ENCODE peak calls at places on chromosomes 5 and 9, in four cellular contexts. X is HEK293T, G is H1, V is GM12878. K is an unnamed sample.

GRCh38 chr9:76510041-76510440 is 51.1 kb downstream of the GCNT1 start:
- DNase-seq in V (no peak), G (no peak), X (no peak), K (no peak)

GRCh38 chr5:149320791-149321330 is 24.4 kb upstream of the GRPEL2 start:
- DNase-seq in G (no peak), V (no peak), X (peak; percentile 50), K (peak; percentile 43)

GRCh38 chr9:85647571-85647970 is 94.2 kb downstream of the AGTPBP1 start:
- DNase-seq in X (no peak), G (no peak), V (peak; percentile 7), K (no peak)

GRCh38 chr5:37889612-37890317 is 49.9 kb upstream of the GDNF start:
- DNase-seq in V (no peak), X (no peak), G (no peak), K (no peak)

GRCh38 chr5:181221105-181221791 is 1.8 kb upstream of the TRIM41 start:
- DNase-seq in X (no peak), V (peak; percentile 31), G (no peak), K (no peak)

GRCh38 chr5:69414885-69415583 is at the start of gene MARVELD2:
- DNase-seq in G (peak; percentile 89), V (no peak), X (peak; percentile 76), K (peak; percentile 46)

GRCh38 chr9:30522486-30522885 is 1862.0 kb upstream of the ACO1 start:
- DNase-seq in X (no peak), G (no peak), V (no peak), K (no peak)

GRCh38 chr5:116137544-116138378 is 52.9 kb downstream of the COMMD10 start:
- DNase-seq in X (peak; percentile 19), G (no peak), V (peak; percentile 12), K (peak; percentile 38)

GRCh38 chr5:139668924-139669680 is 21.0 kb downstream of the CXXC5 start:
- DNase-seq in V (no peak), G (no peak), X (no peak), K (no peak)

GRCh38 chr5:158874814-158875213 is 224.9 kb downstream of the EBF1 start:
- DNase-seq in X (no peak), V (no peak), G (no peak), K (no peak)

GRCh38 chr5:108258001-108258400 is 123.9 kb downstream of the FBXL17 start:
- DNase-seq in V (no peak), X (no peak), G (no peak), K (no peak)

GRCh38 chr5:171676286-171676944 is 109.2 kb upstream of the SMIM23 start:
- DNase-seq in X (no peak), G (peak; percentile 17), V (no peak), K (no peak)

GRCh38 chr5:149526855-149527590 is 24.2 kb downstream of the CSNK1A1 start:
- DNase-seq in X (no peak), V (no peak), G (no peak), K (no peak)

GRCh38 chr5:83265318-83265717 is 188.0 kb downstream of the XRCC4 start:
- DNase-seq in V (no peak), G (no peak), X (peak; percentile 52), K (no peak)

GRCh38 chr9:114914139-114914538 is 16.3 kb downstream of the TNFSF8 start:
- DNase-seq in G (no peak), X (no peak), V (no peak), K (no peak)

GRCh38 chr5:170216262-170216864 is 16.4 kb upstream of the C5orf58 start:
- DNase-seq in X (peak; percentile 68), V (no peak), G (no peak), K (peak; percentile 40)

GRCh38 chr5:173329370-173330150 is 1.3 kb upstream of the STC2 start:
- DNase-seq in G (peak; percentile 80), V (peak; percentile 25), X (peak; percentile 63), K (no peak)

GRCh38 chr5:3007577-3007976 is 256.1 kb upstream of the IRX2 start:
- DNase-seq in X (no peak), V (no peak), G (no peak), K (no peak)

GRCh38 chr5:1725641-1726468 is 73.8 kb downstream of the MRPL36 start:
- DNase-seq in V (no peak), G (peak; percentile 61), X (no peak), K (no peak)

GRCh38 chr9:78030553-78031270 is 899 bp downstream of the GNAQ start:
- DNase-seq in X (peak; percentile 50), G (peak; percentile 70), V (no peak), K (peak; percentile 22)

GRCh38 chr9:91033270-91033669 is 231.7 kb downstream of the SYK start:
- DNase-seq in X (no peak), V (no peak), G (no peak), K (no peak)

GRCh38 chr5:110751902-110752762 is 13.3 kb downstream of the SLC25A46 start:
- DNase-seq in X (no peak), G (no peak), V (peak; percentile 96), K (no peak)

GRCh38 chr5:146238973-146239372 is 35.6 kb downstream of the RBM27 start:
- DNase-seq in X (no peak), V (no peak), G (no peak), K (no peak)

GRCh38 chr9:107491081-107492053 is 1.8 kb upstream of the KLF4 start:
- DNase-seq in G (peak; percentile 50), V (no peak), X (no peak), K (no peak)

GRCh38 chr9:6055213-6055612 is 39.8 kb upstream of the RANBP6 start:
- DNase-seq in G (no peak), X (peak; percentile 22), V (peak; percentile 58), K (peak; percentile 92)

GRCh38 chr5:54022156-54022685 is 288.2 kb downstream of the ARL15 start:
- DNase-seq in V (no peak), G (no peak), X (no peak), K (no peak)

GRCh38 chr9:131972889-131973288 is 106.8 kb downstream of the MED27 start:
- DNase-seq in V (no peak), X (no peak), G (no peak), K (no peak)

GRCh38 chr5:54832066-54832465 is 153.3 kb downstream of the ESM1 start:
- DNase-seq in V (no peak), X (no peak), G (no peak), K (no peak)

GRCh38 chr9:70694758-70695157 is 280.3 kb upstream of the KLF9 start:
- DNase-seq in V (no peak), X (no peak), G (no peak), K (no peak)

GRCh38 chr5:129496410-129496809 is 36.3 kb downstream of the ADAMTS19 start:
- DNase-seq in X (no peak), V (no peak), G (no peak), K (no peak)

GRCh38 chr5:137488974-137489373 is 10.2 kb downstream of the SPOCK1 start:
- DNase-seq in V (no peak), X (no peak), G (no peak), K (no peak)

GRCh38 chr5:137487600-137487999 is 11.5 kb downstream of the SPOCK1 start:
- DNase-seq in X (no peak), V (no peak), G (no peak), K (no peak)

GRCh38 chr5:137492321-137492720 is 6.8 kb downstream of the SPOCK1 start:
- DNase-seq in V (no peak), G (no peak), X (no peak), K (no peak)

GRCh38 chr5:137488516-137488915 is 10.6 kb downstream of the SPOCK1 start:
- DNase-seq in V (no peak), G (no peak), X (no peak), K (no peak)

GRCh38 chr5:137491121-137491520 is 8.0 kb downstream of the SPOCK1 start:
- DNase-seq in V (no peak), G (no peak), X (no peak), K (no peak)
- TF ChIP-seq SUZ12 in V (no peak), G (no peak), X (no peak), K (no peak)

GRCh38 chr9:16337322-16338029 is 533.0 kb downstream of the BNC2 start:
- DNase-seq in X (no peak), V (no peak), G (no peak), K (no peak)
- TF ChIP-seq SUZ12 in X (no peak), V (no peak), G (no peak), K (no peak)

GRCh38 chr9:23615569-23615968 is 210.5 kb downstream of the ELAVL2 start:
- DNase-seq in X (no peak), G (no peak), V (no peak), K (no peak)
- TF ChIP-seq SUZ12 in X (no peak), G (no peak), V (no peak), K (no peak)

GRCh38 chr5:84647581-84647980 is 262.9 kb upstream of the EDIL3 start:
- DNase-seq in G (no peak), V (no peak), X (no peak), K (no peak)

GRCh38 chr5:84642324-84642723 is 257.6 kb upstream of the EDIL3 start:
- DNase-seq in X (no peak), G (no peak), V (no peak), K (no peak)

GRCh38 chr5:84637662-84638375 is 253.1 kb upstream of the EDIL3 start:
- DNase-seq in X (no peak), V (no peak), G (no peak), K (no peak)

GRCh38 chr5:84642795-84643194 is 258.1 kb upstream of the EDIL3 start:
- DNase-seq in G (no peak), X (no peak), V (no peak), K (no peak)
- TF ChIP-seq SUZ12 in G (no peak), X (no peak), V (no peak), K (no peak)

DNA sequence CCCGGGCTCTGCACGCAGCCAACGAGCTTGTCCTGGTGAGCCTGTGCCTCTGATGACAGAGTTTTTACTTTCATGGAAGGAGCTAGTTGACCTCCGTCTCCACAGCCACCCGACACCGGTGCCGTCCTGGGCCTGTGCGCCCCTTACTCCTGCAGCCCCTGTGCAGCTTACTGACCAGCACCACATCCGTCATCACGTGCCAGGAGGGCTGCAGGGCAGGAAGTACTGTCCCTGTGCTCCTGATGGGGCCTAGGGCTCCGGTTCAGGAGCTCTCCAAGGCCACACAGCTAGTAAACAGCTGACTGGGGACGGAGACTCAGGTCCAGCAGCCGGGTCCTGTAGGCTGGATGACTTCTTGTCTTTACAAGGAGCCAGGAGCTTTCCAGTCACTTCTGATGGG is 10.2 kb downstream of the STKLD1 start:
- DNase-seq in V (no peak), G (no peak), X (no peak), K (no peak)
- TF ChIP-seq SUZ12 in V (no peak), G (no peak), X (no peak), K (no peak)

DNA sequence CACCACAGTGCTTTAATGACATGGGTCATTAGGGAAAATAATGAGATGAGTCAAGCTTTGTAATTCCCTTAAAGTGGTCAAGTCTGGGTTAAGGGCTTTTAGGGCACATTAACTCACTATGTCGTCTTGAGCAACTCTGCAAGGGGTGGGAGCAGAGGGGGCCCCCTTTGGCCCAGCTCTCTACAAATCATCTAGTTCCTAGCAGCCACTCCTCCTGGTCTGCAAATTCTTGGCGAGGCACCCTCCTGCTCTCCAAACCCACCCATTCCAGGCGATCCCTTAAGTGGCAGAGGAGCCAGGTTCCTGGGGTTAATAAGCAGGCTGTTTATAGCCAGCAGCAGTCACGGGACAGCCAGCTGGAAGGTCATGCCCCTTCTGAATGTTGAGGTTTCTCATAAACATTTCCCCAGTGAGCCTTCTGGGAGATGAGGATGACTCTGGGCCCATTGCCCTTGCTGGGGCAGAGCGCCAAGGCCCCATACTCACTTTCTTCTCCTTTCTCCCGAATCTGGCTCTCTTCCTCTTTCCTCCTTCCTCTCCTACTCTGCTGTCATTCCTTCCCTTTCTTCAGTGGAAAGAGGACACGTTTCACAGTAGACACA is 14.3 kb upstream of the GPX3 start:
- DNase-seq in V (no peak), G (no peak), X (no peak), K (no peak)
- TF ChIP-seq SUZ12 in V (no peak), G (no peak), X (no peak), K (no peak)

GRCh38 chr5:157045601-157046000 is 13.3 kb downstream of the HAVCR1 start:
- DNase-seq in X (no peak), V (no peak), G (no peak), K (no peak)
- TF ChIP-seq SUZ12 in X (no peak), V (no peak), G (no peak), K (no peak)

K was measured in NT2/D1.